ENCODE peak calls at places on chromosomes 11 and 22, in four cellular contexts. C is stimulated activated CD4-positive, alpha-beta T cell treated with anti-CD3 and anti-CD28 coated beads, Interleukin-1b, Interleukin-23, amount 100 ng/mL, for 48 hours; J is HCT116; Y is SK-N-SH. W is an unnamed sample.
A peak's percentile ranks its signal among the peaks of the same experiment; 100 is the strongest.

GRCh38 chr11:57338152-57338551 is at the start of gene P2RX3:
- DNase-seq in C (no peak), J (no peak), Y (no peak), W (no peak)

GRCh38 chr11:33557201-33557600 is 143.4 kb downstream of the C11orf91 start:
- DNase-seq in C (no peak), J (no peak), Y (no peak), W (no peak)

GRCh38 chr11:120622189-120622912 is 110.8 kb downstream of the GRIK4 start:
- DNase-seq in C (no peak), J (no peak), Y (peak; percentile 58), W (peak; percentile 2)

GRCh38 chr11:132278801-132279574 is 908.6 kb downstream of the NTM start:
- DNase-seq in C (no peak), J (no peak), Y (no peak), W (no peak)

GRCh38 chr11:69337211-69337721 is 43.3 kb downstream of the MYEOV start:
- DNase-seq in C (peak; percentile 33), J (no peak), Y (no peak), W (peak; percentile 26)

GRCh38 chr11:64892411-64892831 is 14.0 kb upstream of the EHD1 start:
- DNase-seq in C (no peak), J (no peak), Y (no peak), W (no peak)

GRCh38 chr11:110894224-110894623 is 182.0 kb upstream of the ARHGAP20 start:
- DNase-seq in C (no peak), J (no peak), Y (no peak), W (no peak)

GRCh38 chr22:27241430-27242110 is 560.0 kb downstream of the MN1 start:
- DNase-seq in C (no peak), J (no peak), Y (peak; percentile 74), W (no peak)

GRCh38 chr11:86515297-86516094 is 140.8 kb downstream of the CCDC81 start:
- DNase-seq in C (no peak), J (no peak), Y (peak; percentile 43), W (no peak)

GRCh38 chr22:42683599-42684283 is 34.5 kb upstream of the CYB5R3 start:
- DNase-seq in C (no peak), J (no peak), Y (peak; percentile 65), W (no peak)

GRCh38 chr22:19970479-19971275 is 29.1 kb upstream of the TXNRD2 start:
- DNase-seq in C (peak; percentile 71), J (no peak), Y (peak; percentile 91), W (peak; percentile 83)

GRCh38 chr11:34926101-34926830 is 9.8 kb downstream of the PDHX start:
- DNase-seq in C (no peak), J (peak; percentile 33), Y (peak; percentile 34), W (no peak)

GRCh38 chr11:85086511-85087284 is 540.4 kb downstream of the DLG2 start:
- DNase-seq in C (no peak), J (no peak), Y (no peak), W (no peak)

GRCh38 chr11:47179655-47179991 is 2.9 kb upstream of the ARFGAP2 start:
- DNase-seq in C (peak; percentile 60), J (no peak), Y (peak; percentile 81), W (peak; percentile 43)

GRCh38 chr22:50417544-50417943 is 57.3 kb downstream of the SBF1 start:
- DNase-seq in C (no peak), J (no peak), Y (no peak), W (no peak)

GRCh38 chr11:72425053-72425980 is 9.0 kb downstream of the CLPB start:
- DNase-seq in C (no peak), J (no peak), Y (no peak), W (no peak)

GRCh38 chr11:128291043-128291442 is 296.3 kb downstream of the ETS1 start:
- DNase-seq in C (no peak), J (no peak), Y (peak; percentile 11), W (no peak)

GRCh38 chr22:17844150-17844549 is 69.9 kb upstream of the BID start:
- DNase-seq in C (no peak), J (no peak), Y (no peak), W (no peak)

GRCh38 chr22:44180706-44181032 is at the start of gene PARVG:
- DNase-seq in C (peak; percentile 31), J (no peak), Y (no peak), W (peak; percentile 22)

GRCh38 chr22:29022101-29022817 is 39.4 kb downstream of the C22orf31 start:
- DNase-seq in C (no peak), J (no peak), Y (no peak), W (no peak)

W was measured in activated CD4-positive, alpha-beta T cell treated with anti-CD3 and anti-CD28 coated beads, Interleukin-2, amount 50 U/mL, for 48 hours.